ENCODE peak calls at places on chromosomes 2 and 18, in ten cellular contexts. O is heart left ventricle, X is ovary, W is body of pancreas, I is K562, Y is right lobe of liver, M is A549, H is prostate gland, F is spleen, B is HCT116. U is an unnamed sample.

GRCh38 chr18:22698711-22699110 is 234.4 kb upstream of the RBBP8 start:
- DNase-seq in Y (no peak), I (no peak), O (no peak), W (no peak), B (no peak), M (no peak), X (no peak), H (no peak), F (no peak), U (no peak)

GRCh38 chr2:240816584-240817495 is 3.2 kb downstream of the KIF1A start:
- DNase-seq in O (no peak), B (no peak), Y (no peak), X (peak; percentile 12), I (no peak), W (no peak), H (no peak), M (no peak), F (peak; percentile 57), U (no peak)

GRCh38 chr18:79545255-79545654 is 134.3 kb upstream of the CTDP1 start:
- DNase-seq in H (no peak), Y (peak; percentile 43), I (no peak), M (no peak), W (no peak), X (peak; percentile 10), O (no peak), F (peak; percentile 57), B (no peak), U (no peak)

GRCh38 chr2:99910903-99911302 is 231.5 kb downstream of the AFF3 start:
- DNase-seq in O (no peak), Y (no peak), I (no peak), X (no peak), H (no peak), F (no peak), B (no peak), M (no peak), W (no peak), U (no peak)

GRCh38 chr2:156841321-156841720 is 405.1 kb downstream of the GPD2 start:
- DNase-seq in O (no peak), H (no peak), I (no peak), B (no peak), W (no peak), Y (no peak), F (no peak), M (no peak), X (no peak), U (no peak)

GRCh38 chr2:223954401-223954800 is 2.9 kb upstream of the MRPL44 start:
- DNase-seq in I (no peak), W (no peak), B (no peak), X (no peak), O (no peak), F (no peak), M (peak; percentile 40), H (no peak), Y (no peak), U (peak; percentile 23)

GRCh38 chr2:95284886-95285541 is 10.8 kb downstream of the PROM2 start:
- DNase-seq in X (no peak), Y (no peak), B (no peak), I (no peak), F (no peak), H (no peak), W (no peak), M (no peak), O (no peak), U (peak; percentile 33)

GRCh38 chr2:62968668-62969067 is 82.0 kb upstream of the OTX1 start:
- DNase-seq in I (no peak), B (no peak), W (no peak), M (no peak), H (no peak), X (no peak), Y (no peak), F (no peak), O (no peak), U (no peak)

GRCh38 chr2:48528431-48528830 is 1.5 kb upstream of the STON1 start:
- DNase-seq in M (no peak), W (no peak), Y (no peak), O (no peak), I (no peak), X (no peak), F (no peak), H (no peak), B (no peak), U (no peak)

GRCh38 chr2:61183815-61184214 is 21.8 kb downstream of the C2orf74 start:
- DNase-seq in B (no peak), X (no peak), O (no peak), I (no peak), M (no peak), Y (no peak), H (no peak), W (no peak), F (no peak), U (no peak)

GRCh38 chr2:61184263-61184662 is 22.3 kb downstream of the C2orf74 start:
- DNase-seq in F (no peak), H (no peak), O (no peak), M (no peak), B (no peak), X (no peak), Y (no peak), I (no peak), W (no peak), U (no peak)

GRCh38 chr2:61187069-61187468 is 25.1 kb downstream of the C2orf74 start:
- DNase-seq in W (no peak), M (no peak), X (no peak), H (no peak), F (no peak), I (no peak), B (no peak), Y (no peak), O (no peak), U (no peak)

GRCh38 chr2:61182059-61182383 is 20.0 kb downstream of the C2orf74 start:
- DNase-seq in B (no peak), F (no peak), Y (no peak), M (no peak), I (no peak), O (no peak), H (no peak), W (no peak), X (no peak), U (no peak)

DNA sequence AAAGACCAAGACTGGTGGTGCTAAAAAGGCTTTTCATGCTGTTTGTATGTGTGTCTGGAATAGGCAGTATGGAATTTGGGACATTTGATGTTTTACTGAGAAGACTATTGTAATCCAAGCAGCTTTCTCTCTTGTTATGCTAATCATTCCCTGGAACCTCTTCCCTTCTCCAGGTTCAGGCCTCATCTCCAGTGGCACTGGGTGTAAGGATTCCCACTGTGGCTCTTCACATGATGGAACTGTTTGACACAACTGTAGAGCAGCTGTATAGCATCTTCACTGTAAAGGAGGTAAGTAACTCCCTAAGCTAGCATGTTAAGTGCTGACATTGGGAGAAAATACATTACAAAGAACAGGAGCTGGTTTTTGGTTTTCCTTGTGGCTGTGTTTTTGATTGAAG is 23.3 kb downstream of the C2orf74 start:
- DNase-seq in M (no peak), W (no peak), B (no peak), H (no peak), O (no peak), Y (no peak), F (no peak), X (no peak), I (no peak), U (no peak)
- TF ChIP-seq POLR2A in M (no peak), W (no peak), B (no peak), H (no peak), O (no peak), Y (no peak), F (no peak), X (no peak), I (no peak), U (no peak)

GRCh38 chr2:23002234-23002633 is 382.7 kb upstream of the KLHL29 start:
- DNase-seq in H (no peak), O (no peak), X (no peak), W (no peak), M (peak; percentile 10), Y (no peak), F (no peak), I (no peak), B (no peak), U (no peak)
- TF ChIP-seq CTCF in H (no peak), O (no peak), X (no peak), W (no peak), M (no peak), Y (peak; percentile 34), F (no peak), I (no peak), B (no peak), U (peak; percentile 3)

GRCh38 chr2:27080140-27080469 is 1.7 kb downstream of the EMILIN1 start:
- DNase-seq in W (no peak), F (peak; percentile 77), I (no peak), H (no peak), Y (no peak), O (no peak), M (no peak), X (no peak), B (no peak), U (no peak)
- H3K4me3 ChIP-seq in W (no peak overlapping the region), F (peak overlapping the region; percentile 32), I (no peak overlapping the region), H (peak overlapping the region; percentile 35), Y (peak overlapping the region; percentile 11), O (peak overlapping the region; percentile 63), M (no peak overlapping the region), X (peak overlapping the region; percentile 59), B (no peak overlapping the region), U (no peak overlapping the region)

DNA sequence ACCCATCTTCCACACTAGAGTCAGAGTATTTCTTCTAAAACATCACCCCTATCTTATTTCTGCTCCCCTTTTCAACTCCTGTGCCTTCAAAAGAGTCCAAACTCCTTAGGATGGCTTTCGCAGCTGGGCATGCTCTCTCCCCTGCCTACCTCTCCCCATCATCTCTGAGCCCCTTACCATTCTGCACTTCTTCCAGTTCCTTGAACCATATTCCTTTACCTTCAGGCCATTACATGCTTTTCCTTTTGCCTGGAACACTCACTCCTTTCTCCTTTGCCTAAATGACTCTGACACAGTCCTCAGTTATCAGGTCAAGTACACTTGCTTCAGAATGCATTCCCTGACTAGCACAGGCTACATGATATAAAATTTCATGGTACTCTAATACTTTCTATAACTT is 22.4 kb downstream of the APOB start:
- DNase-seq in X (no peak), H (no peak), O (no peak), I (no peak), B (no peak), Y (no peak), W (no peak), M (no peak), F (no peak), U (no peak)
- TF ChIP-seq POLR2A in X (no peak), H (no peak), O (no peak), I (no peak), B (no peak), Y (no peak), W (no peak), M (no peak), F (no peak), U (no peak)